ENCODE peak calls at places on chromosomes 16 and 17, in nine cellular contexts. P is colonic mucosa; T is RWPE1; U is Karpas-422; V is transverse colon; X is dorsolateral prefrontal cortex; E is uterus; K is mammary epithelial cell; S is CD4-positive, alpha-beta T cell. M is an unnamed sample.

GRCh38 chr17:76267051-76267576 is 2.0 kb downstream of the UBALD2 start:
- DNase-seq in P (no peak), T (no peak), U (no peak), V (no peak), X (no peak), E (no peak), K (no peak), S (no peak), M (no peak)

GRCh38 chr17:46773676-46774075 is 44.8 kb downstream of the WNT3 start:
- DNase-seq in P (no peak), T (no peak), U (no peak), V (no peak), X (peak), E (no peak), K (no peak), S (no peak), M (no peak)

GRCh38 chr16:54928421-54929089 is 2.1 kb upstream of the IRX5 start:
- DNase-seq in P (no peak), T (peak), U (peak), V (no peak), X (no peak), E (peak), K (peak), S (peak), M (peak)

GRCh38 chr17:73827627-73828241 is 183.5 kb upstream of the SDK2 start:
- DNase-seq in P (peak), T (no peak), U (no peak), V (peak), X (no peak), E (no peak), K (no peak), S (peak), M (no peak)

GRCh38 chr16:58022601-58023371 is 2.8 kb upstream of the MMP15 start:
- DNase-seq in P (peak), T (peak), U (no peak), V (peak), X (peak), E (peak), K (peak), S (no peak), M (peak)

GRCh38 chr16:77995843-77996455 is 26.4 kb upstream of the CLEC3A start:
- DNase-seq in P (no peak), T (no peak), U (no peak), V (no peak), X (no peak), E (no peak), K (no peak), S (no peak), M (no peak)

GRCh38 chr16:8847623-8848022 is 21.2 kb downstream of the CARHSP1 start:
- DNase-seq in P (no peak), T (no peak), U (no peak), V (no peak), X (no peak), E (no peak), K (no peak), S (no peak), M (no peak)

GRCh38 chr17:81057079-81057730 is 22.3 kb downstream of the BAIAP2 start:
- DNase-seq in P (peak), T (peak), U (no peak), V (peak), X (no peak), E (peak), K (peak), S (no peak), M (no peak)

GRCh38 chr17:61635913-61636432 is 45.0 kb upstream of the NACA2 start:
- DNase-seq in P (peak), T (peak), U (peak), V (peak), X (no peak), E (no peak), K (peak), S (peak), M (no peak)

GRCh38 chr17:29145289-29146058 is 34.7 kb downstream of the MYO18A start:
- DNase-seq in P (peak), T (no peak), U (peak), V (peak), X (peak), E (peak), K (peak), S (peak), M (peak)

GRCh38 chr16:81394416-81394815 is 50.2 kb upstream of the CMIP start:
- DNase-seq in P (no peak), T (no peak), U (no peak), V (no peak), X (no peak), E (no peak), K (no peak), S (no peak), M (no peak)

GRCh38 chr17:8288336-8289102 is at the start of gene RANGRF:
- DNase-seq in P (peak), T (peak), U (peak), V (peak), X (peak), E (peak), K (peak), S (peak), M (peak)

GRCh38 chr17:76527430-76528111 is 9.9 kb downstream of the CYGB start:
- DNase-seq in P (no peak), T (no peak), U (peak), V (peak), X (no peak), E (peak), K (peak), S (peak), M (no peak)

GRCh38 chr17:57945999-57946797 is 9.0 kb downstream of the CUEDC1 start:
- DNase-seq in P (no peak), T (peak), U (peak), V (no peak), X (no peak), E (no peak), K (peak), S (no peak), M (no peak)

GRCh38 chr17:50570516-50570915 is 10.0 kb downstream of the CACNA1G start:
- DNase-seq in P (no peak), T (no peak), U (no peak), V (no peak), X (no peak), E (no peak), K (no peak), S (no peak), M (no peak)
- H3K27ac ChIP-seq in P (no peak), T (no peak), U (no peak), V (no peak), X (no peak), E (no peak), K (no peak), S (no peak), M (no peak)

DNA sequence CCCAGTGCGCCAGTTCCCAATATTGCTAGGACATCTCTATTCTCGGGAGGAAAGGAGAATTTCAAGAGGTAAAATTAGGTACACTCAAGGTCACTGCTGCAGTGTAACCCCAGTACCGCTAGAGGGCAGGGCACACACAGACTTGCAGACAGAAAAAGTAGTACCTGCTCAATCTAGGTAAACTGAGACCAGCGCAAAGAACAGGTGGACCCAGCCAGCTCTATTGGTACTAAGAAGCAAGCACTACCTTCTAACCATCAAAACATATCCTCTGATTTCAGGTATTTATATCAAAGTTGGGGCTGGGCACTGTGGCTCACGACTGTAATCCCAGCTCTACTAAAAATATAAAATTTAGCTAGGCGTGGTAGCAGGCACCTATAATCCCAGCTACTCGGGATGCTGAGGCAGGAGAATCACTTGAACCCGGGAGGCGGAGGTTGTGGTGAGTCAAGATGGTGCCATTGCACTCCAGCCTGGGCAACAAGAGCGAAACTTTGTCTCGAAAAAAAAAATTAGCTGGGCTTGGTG is 3.6 kb upstream of the WDR81 start:
- DNase-seq in P (peak), T (no peak), U (peak), V (peak), X (peak), E (peak), K (peak), S (peak), M (no peak)
- H3K27ac ChIP-seq in P (no peak), T (peak), U (no peak), V (peak), X (no peak), E (peak), K (no peak), S (no peak), M (no peak)

GRCh38 chr16:85306071-85306792 is 194.0 kb upstream of the CIBAR2 start:
- DNase-seq in P (peak), T (peak), U (peak), V (peak), X (no peak), E (peak), K (peak), S (peak), M (peak)
- H3K27ac ChIP-seq in P (no peak), T (peak), U (no peak), V (peak), X (peak), E (peak), K (no peak), S (peak), M (no peak)

DNA sequence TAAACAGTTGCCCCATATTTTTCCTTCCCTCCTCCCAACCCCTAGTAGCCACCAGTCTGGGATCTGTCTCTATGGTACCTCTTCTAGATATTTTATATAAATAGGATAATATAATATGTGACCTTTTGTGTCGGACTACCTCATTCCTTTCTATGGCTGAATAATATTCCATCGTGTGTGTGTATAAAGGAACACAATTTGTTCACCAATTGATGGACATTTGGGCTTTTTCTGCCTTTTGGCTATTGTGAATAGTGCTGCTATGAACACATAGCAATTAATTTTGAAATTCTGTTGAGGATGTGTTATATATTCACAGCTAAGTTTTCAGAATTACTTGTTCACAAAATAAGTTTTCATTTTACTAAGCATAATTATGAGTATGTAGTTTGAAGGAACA is 2.5 kb downstream of the NFATC3 start:
- DNase-seq in P (no peak), T (no peak), U (no peak), V (no peak), X (no peak), E (no peak), K (no peak), S (no peak), M (no peak)
- H3K27ac ChIP-seq in P (no peak), T (no peak), U (peak), V (peak), X (no peak), E (peak), K (no peak), S (no peak), M (no peak)

GRCh38 chr17:17300624-17301568 is 2.3 kb upstream of the NT5M start:
- DNase-seq in P (peak), T (peak), U (peak), V (peak), X (peak), E (peak), K (peak), S (peak), M (no peak)
- H3K27ac ChIP-seq in P (no peak), T (peak), U (peak), V (peak), X (no peak), E (peak), K (no peak), S (no peak), M (no peak)